ENCODE peak calls at places on chromosome 17, in four cellular contexts. P is LNCaP clone FGC, U is left ventricle myocardium inferior, A is body of pancreas. Q is an unnamed sample.
A peak's percentile ranks its signal among the peaks of the same experiment; 100 is the strongest.

GRCh38 chr17:35546489-35546888 is 9.0 kb upstream of the SLFN12L start:
- DNase-seq in P (no peak), U (no peak), A (no peak), Q (no peak)

GRCh38 chr17:49823614-49824013 is 24.3 kb downstream of the TAC4 start:
- DNase-seq in P (no peak), U (no peak), A (no peak), Q (peak; percentile 66)

GRCh38 chr17:19329136-19329535 is 33.4 kb downstream of the B9D1 start:
- DNase-seq in P (no peak), U (no peak), A (no peak), Q (no peak)

GRCh38 chr17:1629647-1630310 is 1.1 kb upstream of the SLC43A2 start:
- DNase-seq in P (no peak), U (peak; percentile 51), A (peak; percentile 72), Q (no peak)

GRCh38 chr17:75899353-75899752 is 2.6 kb upstream of the TRIM65 start:
- DNase-seq in P (no peak), U (no peak), A (no peak), Q (no peak)

GRCh38 chr17:6421700-6422604 is 13.0 kb downstream of the AIPL1 start:
- DNase-seq in P (peak; percentile 25), U (peak; percentile 73), A (peak; percentile 74), Q (peak; percentile 32)

GRCh38 chr17:75643033-75644017 is 10.1 kb downstream of the SMIM5 start:
- DNase-seq in P (no peak), U (no peak), A (no peak), Q (no peak)

GRCh38 chr17:67157732-67158639 is 87.0 kb downstream of the HELZ start:
- DNase-seq in P (peak; percentile 7), U (no peak), A (no peak), Q (no peak)

GRCh38 chr17:16141685-16142084 is 73.6 kb downstream of the NCOR1 start:
- DNase-seq in P (peak; percentile 69), U (no peak), A (peak; percentile 28), Q (no peak)

GRCh38 chr17:65231662-65232335 is 94.6 kb downstream of the RGS9 start:
- DNase-seq in P (no peak), U (no peak), A (peak; percentile 51), Q (peak; percentile 63)

GRCh38 chr17:42050360-42051012 is at the start of gene C17orf113:
- DNase-seq in P (no peak), U (peak; percentile 48), A (peak; percentile 69), Q (no peak)

GRCh38 chr17:32265192-32265895 is at the start of gene RHBDL3:
- DNase-seq in P (no peak), U (peak; percentile 43), A (no peak), Q (no peak)

GRCh38 chr17:62740066-62740465 is 68.0 kb downstream of the MARCHF10 start:
- DNase-seq in P (no peak), U (no peak), A (no peak), Q (no peak)

GRCh38 chr17:69466905-69467630 is 52.6 kb downstream of the MAP2K6 start:
- DNase-seq in P (no peak), U (no peak), A (peak; percentile 38), Q (no peak)

GRCh38 chr17:83076930-83077329 is 2.5 kb upstream of the METRNL start:
- DNase-seq in P (no peak), U (no peak), A (no peak), Q (no peak)

GRCh38 chr17:13917635-13918034 is 151.7 kb upstream of the COX10 start:
- DNase-seq in P (no peak), U (no peak), A (no peak), Q (no peak)

GRCh38 chr17:27654654-27655524 is 23.9 kb downstream of the LGALS9 start:
- DNase-seq in P (peak; percentile 34), U (peak; percentile 65), A (peak; percentile 70), Q (peak; percentile 6)

GRCh38 chr17:41836550-41837196 is 641 bp upstream of the NT5C3B start:
- DNase-seq in P (no peak), U (no peak), A (no peak), Q (no peak)

GRCh38 chr17:70848785-70849184 is 679.5 kb downstream of the KCNJ2 start:
- DNase-seq in P (no peak), U (no peak), A (no peak), Q (peak; percentile 13)

GRCh38 chr17:41528959-41529353 is 848 bp upstream of the KRT19 start:
- DNase-seq in P (no peak), U (no peak), A (no peak), Q (no peak)

GRCh38 chr17:76706817-76707216 is 3.9 kb downstream of the MXRA7 start:
- DNase-seq in P (no peak), U (no peak), A (no peak), Q (no peak)

GRCh38 chr17:36148559-36149295 is 27.7 kb downstream of the TBC1D3B start:
- DNase-seq in P (no peak), U (peak; percentile 65), A (peak; percentile 76), Q (peak; percentile 45)

GRCh38 chr17:75088902-75089417 is 1.2 kb downstream of the SLC16A5 start:
- DNase-seq in P (no peak), U (no peak), A (no peak), Q (no peak)

GRCh38 chr17:49958723-49959122 is 10.3 kb upstream of the DLX4 start:
- DNase-seq in P (no peak), U (no peak), A (no peak), Q (no peak)

GRCh38 chr17:13415877-13416416 is 185.8 kb downstream of the HS3ST3A1 start:
- DNase-seq in P (peak; percentile 91), U (peak; percentile 51), A (peak; percentile 62), Q (peak; percentile 39)

GRCh38 chr17:30594223-30594952 is 117.2 kb downstream of the GOSR1 start:
- DNase-seq in P (no peak), U (no peak), A (no peak), Q (no peak)

GRCh38 chr17:142102-142661 is 4.8 kb downstream of the SCGB1C2 start:
- DNase-seq in P (peak; percentile 67), U (no peak), A (peak; percentile 46), Q (no peak)

GRCh38 chr17:9890124-9890523 is 14.9 kb downstream of the RCVRN start:
- DNase-seq in P (no peak), U (no peak), A (peak; percentile 22), Q (no peak)
- TF ChIP-seq CTCF in P (peak; percentile 42), U (peak; percentile 71), A (no peak), Q (peak; percentile 21)

DNA sequence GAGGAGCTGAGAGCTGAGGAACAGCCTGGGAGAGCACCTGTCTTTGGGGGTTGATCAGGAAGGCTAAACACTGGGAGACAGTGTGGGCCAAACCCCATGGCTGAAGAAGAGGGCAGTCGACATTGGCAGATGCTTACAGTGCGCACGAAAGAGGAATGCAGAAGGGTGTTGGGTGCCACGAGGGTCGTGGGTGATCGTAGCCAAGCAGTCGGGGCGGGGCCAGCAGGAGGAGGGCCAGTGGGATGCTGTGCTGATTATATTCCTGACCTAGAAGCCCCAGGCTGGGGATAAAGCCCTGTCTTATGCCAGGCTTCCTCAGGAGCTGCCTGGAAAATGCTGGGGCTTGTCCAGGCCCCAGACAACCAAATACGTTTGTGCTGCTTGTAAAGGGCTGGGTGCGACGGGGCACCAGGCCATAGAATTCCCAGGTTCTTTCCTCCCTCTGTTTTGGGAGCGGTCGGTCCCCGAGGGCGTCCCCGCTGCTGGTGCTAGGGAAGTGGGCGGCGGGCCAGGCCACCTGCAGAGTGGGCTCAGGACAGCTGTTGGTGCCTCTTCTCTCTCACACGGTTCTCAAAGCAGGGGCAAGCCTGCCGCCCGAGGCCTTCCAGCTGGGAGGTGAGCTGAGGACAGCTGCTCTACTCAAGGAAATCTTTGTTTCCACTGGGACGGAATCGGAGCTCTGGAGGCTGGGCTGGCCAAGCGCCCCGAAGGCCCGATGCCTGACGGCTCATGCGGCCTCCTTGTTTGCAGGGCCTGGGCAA is 10.0 kb downstream of the C1QTNF1 start:
- DNase-seq in P (no peak), U (peak; percentile 72), A (no peak), Q (no peak)
- H3K4me3 ChIP-seq in P (no peak overlapping the region), U (peak overlapping the region; percentile 12), A (no peak overlapping the region), Q (no peak overlapping the region)

GRCh38 chr17:81250286-81251090 is 11.4 kb downstream of the NDUFAF8 start:
- DNase-seq in P (no peak), U (no peak), A (no peak), Q (no peak)

GRCh38 chr17:81253358-81254131 is 14.4 kb downstream of the NDUFAF8 start:
- DNase-seq in P (no peak), U (no peak), A (peak; percentile 40), Q (no peak)

GRCh38 chr17:81251943-81252301 is 12.8 kb downstream of the NDUFAF8 start:
- DNase-seq in P (no peak), U (no peak), A (no peak), Q (no peak)

GRCh38 chr17:81251091-81251942 is 12.2 kb downstream of the NDUFAF8 start:
- DNase-seq in P (peak; percentile 61), U (peak; percentile 56), A (peak; percentile 38), Q (no peak)

DNA sequence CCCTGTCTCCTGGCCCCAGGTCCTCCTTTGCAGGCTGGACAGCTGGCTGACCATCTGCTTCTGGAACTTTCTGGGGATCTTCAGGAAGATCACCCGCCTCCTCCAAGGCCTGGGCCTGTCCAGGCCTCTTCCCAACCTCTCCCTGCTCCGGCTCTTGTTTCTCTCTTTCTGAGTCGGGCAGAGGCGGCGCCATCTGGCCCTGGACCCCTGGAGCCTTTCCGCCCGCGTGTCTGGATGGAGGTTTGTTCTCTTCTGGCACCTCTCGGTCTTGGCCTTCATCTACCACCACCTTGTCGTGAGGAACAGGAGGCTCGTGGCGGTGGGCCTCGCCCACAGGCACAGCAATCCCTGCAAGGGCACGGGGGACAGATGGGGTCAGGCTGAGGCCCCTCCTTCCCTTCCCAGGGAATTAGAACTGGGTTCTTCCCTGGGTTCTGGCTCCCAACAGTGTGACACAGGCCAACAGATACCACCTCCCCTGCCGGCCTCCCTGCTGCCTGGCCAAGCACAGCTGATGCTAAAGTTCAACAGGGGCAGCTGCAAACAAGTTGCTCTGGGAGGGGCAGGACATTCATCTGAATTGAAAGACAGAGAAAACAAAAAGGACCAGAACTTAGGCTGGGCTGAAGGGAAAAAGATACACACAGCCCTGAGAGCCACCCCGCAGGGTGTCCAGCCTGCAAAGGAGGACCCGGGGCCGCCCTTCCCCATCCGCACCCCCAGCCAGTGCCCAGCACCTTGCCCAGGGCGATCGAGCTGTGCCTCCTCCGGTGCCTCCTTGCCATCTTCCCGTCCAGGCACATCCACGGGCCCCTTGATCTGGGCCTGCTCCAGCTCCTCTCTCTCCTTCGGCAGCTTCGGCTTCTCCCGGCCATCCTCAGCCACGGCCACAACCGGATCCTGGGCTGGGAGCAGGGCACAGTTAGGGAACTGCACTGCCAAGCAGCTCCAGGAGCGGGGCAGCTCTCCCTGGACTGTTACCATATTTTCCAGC is 13.5 kb downstream of the NDUFAF8 start:
- DNase-seq in P (no peak), U (no peak), A (no peak), Q (no peak)
- TF ChIP-seq CTCF in P (no peak), U (no peak), A (no peak), Q (no peak)

DNA sequence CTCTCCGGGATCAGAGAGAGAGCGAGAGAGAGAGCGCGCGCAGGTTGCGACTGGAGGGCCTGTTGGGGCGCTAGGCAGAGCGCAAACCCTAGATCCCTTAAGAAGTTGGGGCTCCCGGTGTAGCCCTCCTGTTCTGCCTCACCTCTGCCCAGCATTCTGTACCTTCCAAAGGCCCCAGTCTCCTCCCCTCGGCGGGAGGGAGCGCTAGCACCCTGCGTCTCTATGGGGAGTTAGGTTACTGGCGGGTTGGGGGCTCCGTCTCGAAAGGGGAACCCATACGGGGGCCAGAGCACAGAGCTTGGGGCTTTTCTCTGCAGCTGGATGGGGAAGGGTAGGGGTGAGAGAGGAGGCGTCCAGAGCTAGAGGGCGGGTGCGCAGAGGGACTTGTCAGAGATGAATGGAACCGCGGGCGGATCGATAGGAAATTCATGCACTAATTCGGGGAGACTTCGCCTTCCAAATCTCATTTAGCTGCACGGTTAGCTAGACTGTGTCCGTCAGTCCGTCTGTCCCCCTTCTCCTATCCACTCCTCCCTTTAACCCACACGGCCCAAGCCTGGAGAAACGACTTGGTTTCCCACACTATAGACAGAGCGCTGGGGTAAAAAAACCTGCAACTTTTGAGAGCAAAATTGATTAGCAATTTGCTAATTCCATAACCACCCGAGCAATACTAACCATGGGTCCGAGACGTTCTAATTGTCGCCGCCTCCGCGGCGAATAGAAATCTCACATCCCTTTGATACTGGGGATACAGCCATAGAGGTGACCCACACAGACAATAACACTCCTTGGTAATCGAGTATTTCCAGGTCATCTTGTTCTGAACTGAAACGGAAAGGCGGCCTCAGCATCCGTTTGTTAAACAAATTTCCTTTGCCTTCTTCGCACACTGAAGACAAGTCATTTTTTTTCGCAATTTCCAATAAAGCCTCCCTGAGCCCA is 738 bp upstream of the HOXB4 start:
- DNase-seq in P (no peak), U (no peak), A (no peak), Q (no peak)
- H3K4me3 ChIP-seq in P (no peak overlapping the region), U (peak overlapping the region; percentile 62), A (no peak overlapping the region), Q (peak overlapping the region; percentile 90)

Q was measured in AG04450.